ENCODE peak calls at places on chromosomes 12 and 14, in six cellular contexts. I is CD4-positive, alpha-beta T cell; X is IMR-90; T is activated CD8-positive, alpha-beta memory T cell treated with anti-CD3 and anti-CD28 coated beads for 1 hour; J is NCI-H1105 treated with DMSO at 0.1 percent for 48 hours; C is activated CD4-positive, alpha-beta T cell treated with anti-CD3 and anti-CD28 coated beads, Interleukin-2, amount 50 U/mL, for 1 hour. M is an unnamed sample.

GRCh38 chr12:112285600-112286401 is 96.4 kb downstream of the HECTD4 start:
- DNase-seq in X (no peak), I (no peak), C (no peak), J (no peak), T (no peak), M (no peak)

GRCh38 chr14:55689971-55690871 is 110.2 kb downstream of the KTN1 start:
- DNase-seq in T (no peak), J (no peak), X (no peak), I (no peak), C (no peak), M (no peak)

GRCh38 chr12:53844989-53845836 is 93.4 kb upstream of the HOXC13 start:
- DNase-seq in X (peak), J (no peak), T (no peak), I (no peak), C (no peak), M (no peak)

GRCh38 chr14:102272392-102272791 is 32.6 kb downstream of the MOK start:
- DNase-seq in C (no peak), X (peak), T (no peak), J (no peak), I (no peak), M (no peak)

GRCh38 chr14:54147285-54147684 is 190.7 kb upstream of the BMP4 start:
- DNase-seq in X (peak), T (no peak), J (no peak), I (no peak), C (no peak), M (no peak)

GRCh38 chr12:69059465-69060457 is 126.8 kb upstream of the CPM start:
- DNase-seq in X (peak), C (no peak), I (no peak), T (no peak), J (no peak), M (no peak)

GRCh38 chr14:96245710-96246534 is 10.1 kb upstream of the BDKRB1 start:
- DNase-seq in X (peak), J (no peak), T (no peak), C (no peak), I (no peak), M (no peak)

GRCh38 chr12:47387991-47388390 is 308.2 kb upstream of the AMIGO2 start:
- DNase-seq in T (no peak), C (no peak), J (no peak), I (no peak), X (no peak), M (no peak)

GRCh38 chr14:70567791-70568190 is 32.7 kb downstream of the MED6 start:
- DNase-seq in X (peak), T (no peak), C (no peak), I (no peak), J (peak), M (no peak)

GRCh38 chr14:30484976-30485375 is 74.0 kb upstream of the G2E3 start:
- DNase-seq in J (no peak), C (no peak), T (no peak), X (no peak), I (no peak), M (no peak)

GRCh38 chr12:27645671-27646070 is 50.6 kb upstream of the REP15 start:
- DNase-seq in I (no peak), C (no peak), J (no peak), T (no peak), X (no peak), M (no peak)

GRCh38 chr12:53065975-53066593 is 13.1 kb downstream of the SPRYD3 start:
- DNase-seq in X (peak), C (peak), I (peak), J (peak), T (peak), M (no peak)

GRCh38 chr14:101604228-101604934 is 43.1 kb downstream of the DIO3 start:
- DNase-seq in J (no peak), X (no peak), I (no peak), C (no peak), T (no peak), M (no peak)

GRCh38 chr12:63919758-63920157 is 75.3 kb downstream of the SRGAP1 start:
- DNase-seq in I (no peak), C (no peak), T (no peak), X (peak), J (no peak), M (no peak)

GRCh38 chr12:67540920-67541624 is 107.5 kb upstream of the DYRK2 start:
- DNase-seq in I (no peak), C (no peak), J (no peak), X (peak), T (no peak), M (no peak)

GRCh38 chr12:16611146-16611545 is 5.2 kb upstream of the LMO3 start:
- DNase-seq in T (no peak), J (no peak), X (no peak), C (no peak), I (no peak), M (no peak)

GRCh38 chr12:38586652-38587219 is 270.2 kb downstream of the ALG10B start:
- DNase-seq in I (no peak), C (no peak), X (no peak), T (no peak), J (no peak), M (no peak)

GRCh38 chr12:76922821-76923315 is 44.0 kb upstream of the CSRP2 start:
- DNase-seq in T (no peak), I (no peak), X (peak), C (no peak), J (no peak), M (no peak)

GRCh38 chr12:105382771-105383632 is 52.5 kb downstream of the C12orf75 start:
- DNase-seq in J (peak), T (no peak), C (no peak), I (no peak), X (peak), M (no peak)

GRCh38 chr12:7162691-7163114 is 26.8 kb upstream of the PEX5 start:
- DNase-seq in I (no peak), J (peak), C (peak), T (no peak), X (no peak), M (peak)

GRCh38 chr14:49940805-49941421 is 48.0 kb downstream of the ARF6 start:
- DNase-seq in J (no peak), T (no peak), C (no peak), I (no peak), X (peak), M (no peak)

GRCh38 chr14:89365071-89365801 is 51.8 kb downstream of the FOXN3 start:
- DNase-seq in C (peak), X (peak), T (peak), J (no peak), I (peak), M (no peak)

GRCh38 chr12:105820407-105821140 is 318.2 kb downstream of the NUAK1 start:
- DNase-seq in I (no peak), T (no peak), J (no peak), C (no peak), X (peak), M (no peak)